ENCODE peak calls at places on chromosomes 13 and 19, in eight cellular contexts. J is MM.1S; D is mucosa of descending colon; C is tibial nerve; O is Karpas-422; H is mammary epithelial cell; X is PC-3; W is CD4-positive, CD25-positive, alpha-beta regulatory T cell. U is an unnamed sample. For H3K4me1, the result is how much of the 10 kb centered on the place peaks cover.

GRCh38 chr13:72221276-72221962 is 354.4 kb upstream of the DACH1 start:
- DNase-seq in J (peak), D (peak), C (no peak), O (peak), H (peak), X (peak), W (no peak), U (peak)

GRCh38 chr19:29532097-29532496 is 6.3 kb downstream of the VSTM2B start:
- DNase-seq in J (no peak), D (no peak), C (no peak), O (no peak), H (no peak), X (no peak), W (no peak), U (no peak)

GRCh38 chr19:33386361-33386858 is 12.9 kb downstream of the CEBPG start:
- DNase-seq in J (no peak), D (peak), C (no peak), O (no peak), H (no peak), X (no peak), W (no peak), U (no peak)

GRCh38 chr13:100659578-100659977 is 15.0 kb downstream of the TMTC4 start:
- DNase-seq in J (no peak), D (no peak), C (no peak), O (no peak), H (no peak), X (no peak), W (no peak), U (no peak)

GRCh38 chr19:37227996-37228395 is 10.0 kb downstream of the ZNF383 start:
- DNase-seq in J (peak), D (no peak), C (no peak), O (peak), H (no peak), X (peak), W (peak), U (peak)

GRCh38 chr19:17947815-17948473 is 15.1 kb downstream of the CCDC124 start:
- DNase-seq in J (peak), D (peak), C (peak), O (peak), H (peak), X (peak), W (peak), U (peak)

GRCh38 chr13:76790519-76791289 is 95.5 kb downstream of the KCTD12 start:
- DNase-seq in J (no peak), D (no peak), C (no peak), O (no peak), H (no peak), X (no peak), W (no peak), U (no peak)

GRCh38 chr13:22229916-22230315 is 559.0 kb downstream of the FGF9 start:
- DNase-seq in J (no peak), D (no peak), C (no peak), O (no peak), H (no peak), X (no peak), W (no peak), U (no peak)

GRCh38 chr19:1455336-1456120 is 5.6 kb downstream of the APC2 start:
- DNase-seq in J (peak), D (peak), C (no peak), O (peak), H (peak), X (peak), W (peak), U (peak)

GRCh38 chr13:41601718-41602445 is 144.5 kb downstream of the RGCC start:
- DNase-seq in J (no peak), D (no peak), C (no peak), O (no peak), H (peak), X (no peak), W (no peak), U (no peak)

GRCh38 chr13:113053801-113054604 is 51.6 kb upstream of the F7 start:
- DNase-seq in J (no peak), D (no peak), C (no peak), O (no peak), H (no peak), X (no peak), W (no peak), U (no peak)

GRCh38 chr13:59120297-59120843 is 1043.4 kb downstream of the DIAPH3 start:
- DNase-seq in J (no peak), D (no peak), C (no peak), O (no peak), H (no peak), X (no peak), W (no peak), U (no peak)

GRCh38 chr13:45432737-45433380 is 14.7 kb upstream of the SLC25A30 start:
- DNase-seq in J (no peak), D (no peak), C (no peak), O (no peak), H (no peak), X (no peak), W (no peak), U (no peak)

GRCh38 chr13:103983948-103984347 is 917.7 kb upstream of the SLC10A2 start:
- DNase-seq in J (no peak), D (no peak), C (no peak), O (no peak), H (no peak), X (no peak), W (no peak), U (no peak)

GRCh38 chr19:41868120-41868988 is 8.3 kb downstream of the RPS19 start:
- DNase-seq in J (peak), D (peak), C (no peak), O (no peak), H (no peak), X (no peak), W (no peak), U (no peak)

GRCh38 chr19:41869374-41869955 is 7.6 kb upstream of the CD79A start:
- DNase-seq in J (no peak), D (no peak), C (no peak), O (no peak), H (no peak), X (no peak), W (no peak), U (no peak)

GRCh38 chr19:41870401-41870873 is 6.6 kb upstream of the CD79A start:
- DNase-seq in J (no peak), D (no peak), C (no peak), O (no peak), H (no peak), X (peak), W (no peak), U (no peak)

GRCh38 chr19:41866284-41866683 is 6.2 kb downstream of the RPS19 start:
- DNase-seq in J (no peak), D (no peak), C (no peak), O (no peak), H (no peak), X (no peak), W (no peak), U (peak)

GRCh38 chr19:41868989-41869300 is 8.1 kb upstream of the CD79A start:
- DNase-seq in J (no peak), D (no peak), C (no peak), O (no peak), H (no peak), X (no peak), W (no peak), U (no peak)
- H3K4me1 ChIP-seq in J (half or more), D (under half), C (under half), O (under half), H (under half), X (under half), W (half or more), U (under half)

DNA sequence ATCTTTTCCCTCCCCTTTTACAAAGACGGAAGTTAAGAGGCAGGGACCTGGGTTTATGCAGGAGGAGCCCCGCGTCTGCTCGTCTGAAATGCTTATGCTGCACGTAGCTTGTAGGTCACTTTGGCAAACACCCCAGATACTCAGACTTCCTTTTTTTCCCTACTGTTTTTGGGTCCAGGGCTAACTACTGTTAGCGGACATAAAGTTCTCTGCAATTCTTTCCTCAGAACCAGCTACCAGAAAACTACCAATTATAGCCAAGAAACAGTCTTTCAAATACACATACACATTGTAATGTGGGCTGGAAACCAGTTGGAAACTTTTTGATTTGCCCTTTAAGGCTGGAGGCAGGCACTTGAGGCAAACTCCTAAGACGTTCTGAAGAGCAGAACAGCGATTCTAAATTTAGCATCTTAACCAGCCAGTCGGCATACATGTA is 50.7 kb downstream of the EFNB2 start:
- DNase-seq in J (no peak), D (no peak), C (no peak), O (no peak), H (no peak), X (no peak), W (no peak), U (no peak)
- H3K4me3 ChIP-seq in J (no peak), D (no peak), C (no peak), O (no peak), H (no peak), X (no peak), W (no peak), U (no peak)

GRCh38 chr19:35311901-35312665 is 16.9 kb upstream of the CD22 start:
- DNase-seq in J (no peak), D (no peak), C (no peak), O (no peak), H (no peak), X (no peak), W (no peak), U (no peak)

GRCh38 chr19:35314858-35315470 is 14.0 kb upstream of the CD22 start:
- DNase-seq in J (no peak), D (no peak), C (no peak), O (no peak), H (no peak), X (no peak), W (no peak), U (no peak)

GRCh38 chr19:35314031-35314430 is 15.0 kb upstream of the CD22 start:
- DNase-seq in J (no peak), D (no peak), C (no peak), O (no peak), H (no peak), X (no peak), W (no peak), U (no peak)

GRCh38 chr19:35315883-35316282 is 13.1 kb upstream of the CD22 start:
- DNase-seq in J (no peak), D (no peak), C (no peak), O (peak), H (no peak), X (no peak), W (no peak), U (no peak)

DNA sequence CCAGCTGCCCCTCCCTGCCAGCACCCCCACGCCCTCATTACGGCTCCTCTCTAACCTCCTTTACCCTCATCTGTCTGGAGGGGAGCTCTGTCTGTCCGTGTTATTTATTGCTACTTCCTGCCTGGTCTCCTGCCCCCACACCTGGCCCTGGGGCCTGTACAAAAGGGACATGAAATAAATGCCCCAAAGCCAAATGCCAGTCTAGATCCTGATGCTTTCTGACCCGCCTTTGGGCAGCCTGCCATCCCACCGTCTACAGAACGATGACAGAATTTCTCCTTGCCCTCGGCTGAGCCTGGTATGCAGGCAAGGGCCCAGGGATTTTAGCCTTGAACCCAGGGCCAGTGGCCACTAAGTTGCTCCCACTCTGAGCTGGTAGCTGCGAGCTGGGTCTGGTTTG is 15.4 kb upstream of the CD22 start:
- DNase-seq in J (no peak), D (no peak), C (no peak), O (no peak), H (no peak), X (peak), W (no peak), U (no peak)
- H3K4me1 ChIP-seq in J (under half), D (under half), C (under half), O (under half), H (under half), X (under half), W (under half), U (under half)

DNA sequence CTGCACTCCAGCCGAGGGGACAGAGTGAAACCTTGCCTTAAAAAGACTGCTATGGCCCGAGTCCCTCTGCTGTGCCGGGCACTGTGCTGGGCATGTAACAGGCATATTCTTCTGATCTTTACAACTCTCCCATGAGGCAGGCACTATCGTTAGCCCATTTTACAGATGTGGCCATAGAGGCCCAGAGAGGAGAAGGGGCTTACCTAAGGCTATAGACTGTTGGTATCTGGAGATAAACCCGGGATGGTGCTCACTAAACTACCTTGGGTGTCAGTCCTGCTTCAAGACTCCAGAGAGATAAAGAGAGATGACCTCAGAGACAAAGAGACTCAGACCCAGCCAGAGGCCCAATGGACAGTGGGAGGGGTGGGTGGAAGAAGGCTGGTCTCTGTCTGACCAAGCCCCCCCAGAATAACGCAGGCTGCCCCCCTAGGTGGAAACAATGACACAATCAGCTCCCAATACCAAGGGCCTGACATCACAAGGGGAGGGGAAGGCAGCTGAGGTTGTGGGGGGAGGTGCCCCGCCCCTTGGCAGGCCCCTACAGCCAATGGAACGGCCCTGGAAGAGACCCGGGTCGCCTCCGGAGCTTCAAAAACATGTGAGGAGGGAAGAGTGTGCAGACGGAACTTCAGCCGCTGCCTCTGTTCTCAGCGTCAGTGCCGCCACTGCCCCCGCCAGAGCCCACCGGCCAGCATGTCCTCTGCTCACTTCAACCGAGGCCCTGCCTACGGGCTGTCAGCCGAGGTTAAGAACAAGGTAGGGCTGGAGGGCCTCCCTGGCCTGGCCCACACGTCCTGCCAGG is at the start of gene CNN1:
- DNase-seq in J (no peak), D (peak), C (peak), O (no peak), H (no peak), X (no peak), W (no peak), U (no peak)
- H3K4me3 ChIP-seq in J (no peak), D (no peak), C (peak), O (no peak), H (no peak), X (no peak), W (no peak), U (no peak)

GRCh38 chr13:51229731-51230130 is 7.5 kb downstream of the FAM124A start:
- DNase-seq in J (no peak), D (no peak), C (no peak), O (no peak), H (no peak), X (no peak), W (no peak), U (no peak)
- H3K4me1 ChIP-seq in J (under half), D (under half), C (under half), O (under half), H (under half), X (under half), W (under half), U (under half)

DNA sequence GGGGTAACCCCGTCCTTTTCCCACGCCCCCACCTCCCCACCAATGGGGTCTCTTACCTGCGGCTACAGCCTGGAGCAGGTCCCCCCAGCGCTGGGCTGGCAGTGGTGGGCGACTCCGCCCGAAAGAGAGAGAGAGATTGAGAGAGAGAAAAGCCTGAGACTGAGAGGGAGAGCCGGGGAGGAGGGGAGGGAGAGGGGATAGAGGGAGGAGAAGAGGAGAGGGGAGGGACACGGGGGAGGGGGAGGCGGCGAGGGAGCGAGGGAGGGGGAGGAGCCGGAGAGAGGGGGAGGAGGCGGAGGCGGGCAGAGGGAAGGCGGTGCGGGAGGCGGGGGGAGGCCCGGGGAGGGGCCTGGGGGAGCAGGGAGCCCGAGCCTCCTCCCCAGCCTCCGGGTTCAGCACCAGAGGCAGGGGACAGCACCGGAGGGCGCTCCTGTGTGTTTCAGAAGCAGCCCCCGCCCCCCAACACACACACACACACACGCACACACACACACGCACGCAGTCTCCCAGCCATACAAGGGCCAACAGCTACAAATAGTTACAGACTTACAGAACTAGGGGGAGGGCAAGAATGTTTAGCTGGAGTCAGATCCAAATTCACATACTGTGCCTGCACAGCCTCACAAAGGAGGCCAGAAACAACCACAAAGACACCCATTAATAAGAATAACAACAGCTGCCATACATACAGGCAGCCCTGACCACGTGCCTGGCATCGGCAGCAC is at the start of gene SLC8A2:
- DNase-seq in J (peak), D (peak), C (no peak), O (peak), H (peak), X (peak), W (peak), U (peak)
- H3K4me3 ChIP-seq in J (no peak), D (no peak), C (no peak), O (no peak), H (no peak), X (no peak), W (no peak), U (peak)

GRCh38 chr19:41224632-41225031 is 5.6 kb downstream of the AXL start:
- DNase-seq in J (no peak), D (no peak), C (no peak), O (no peak), H (no peak), X (no peak), W (no peak), U (no peak)
- H3K4me1 ChIP-seq in J (under half), D (under half), C (under half), O (under half), H (half or more), X (half or more), W (under half), U (under half)

U was measured in HAP-1.